ENCODE peak calls at places on chromosome 3, in four cellular contexts. H is aorta; A is CD8-positive, alpha-beta memory T cell; S is endothelial cell of umbilical vein. W is an unnamed sample.
A peak's percentile ranks its signal among the peaks of the same experiment; 100 is the strongest.

GRCh38 chr3:49602877-49603411 is 48.7 kb downstream of the BSN start:
- DNase-seq in S (no peak), A (peak; percentile 24), H (no peak), W (no peak)

GRCh38 chr3:72010044-72010443 is 225.1 kb upstream of the PROK2 start:
- DNase-seq in H (no peak), S (no peak), A (no peak), W (no peak)

GRCh38 chr3:111072016-111072891 is 638 bp downstream of the NECTIN3 start:
- DNase-seq in S (peak; percentile 37), H (peak; percentile 56), A (no peak), W (peak; percentile 48)

GRCh38 chr3:97530689-97531088 is 233.9 kb upstream of the ARL6 start:
- DNase-seq in A (no peak), S (no peak), H (no peak), W (no peak)

GRCh38 chr3:170056710-170057454 is 19.1 kb downstream of the GPR160 start:
- DNase-seq in A (no peak), H (no peak), S (no peak), W (no peak)

GRCh38 chr3:191686626-191687025 is 225.7 kb downstream of the PYDC2 start:
- DNase-seq in A (no peak), S (no peak), H (no peak), W (no peak)

GRCh38 chr3:38542401-38543298 is 46.5 kb downstream of the EXOG start:
- DNase-seq in A (no peak), S (no peak), H (no peak), W (no peak)

GRCh38 chr3:125589743-125590142 is 5.6 kb downstream of the OSBPL11 start:
- DNase-seq in H (no peak), S (no peak), A (no peak), W (no peak)

GRCh38 chr3:48338635-48339034 is 5.2 kb upstream of the SPINK8 start:
- DNase-seq in S (no peak), A (no peak), H (no peak), W (no peak)

GRCh38 chr3:160226026-160226739 is 961 bp downstream of the C3orf80 start:
- DNase-seq in S (no peak), A (no peak), H (peak; percentile 50), W (no peak)

GRCh38 chr3:171615742-171616141 is 155.5 kb upstream of the TNIK start:
- DNase-seq in A (no peak), S (no peak), H (no peak), W (no peak)

GRCh38 chr3:172853911-172854648 is 103.6 kb downstream of the ECT2 start:
- DNase-seq in S (no peak), A (no peak), H (no peak), W (no peak)
- H3K27ac ChIP-seq in S (no peak overlapping the region), A (no peak overlapping the region), H (no peak overlapping the region), W (no peak overlapping the region)

GRCh38 chr3:108125151-108125540 is 34.3 kb upstream of the CD47 start:
- DNase-seq in A (no peak), H (no peak), S (no peak), W (no peak)

GRCh38 chr3:108126348-108126747 is 35.5 kb upstream of the CD47 start:
- DNase-seq in H (no peak), A (no peak), S (no peak), W (no peak)

GRCh38 chr3:108123326-108123725 is 32.5 kb upstream of the CD47 start:
- DNase-seq in H (no peak), A (no peak), S (peak; percentile 29), W (no peak)

GRCh38 chr3:108125550-108126071 is 34.8 kb upstream of the CD47 start:
- DNase-seq in A (peak; percentile 35), H (no peak), S (peak; percentile 97), W (no peak)

GRCh38 chr3:108124337-108125150 is 33.7 kb upstream of the CD47 start:
- DNase-seq in A (peak; percentile 24), S (peak; percentile 30), H (no peak), W (no peak)
- H3K27ac ChIP-seq in A (peak overlapping the region; percentile 75), S (no peak overlapping the region), H (no peak overlapping the region), W (peak overlapping the region; percentile 24)

GRCh38 chr3:131401978-131402377 is 20.4 kb downstream of the NUDT16 start:
- DNase-seq in S (no peak), A (no peak), H (no peak), W (no peak)
- H3K27ac ChIP-seq in S (peak overlapping the region; percentile 87), A (no peak overlapping the region), H (no peak overlapping the region), W (no peak overlapping the region)

GRCh38 chr3:112093180-112093522 is 7.0 kb downstream of the C3orf52 start:
- DNase-seq in A (no peak), S (no peak), H (no peak), W (no peak)

GRCh38 chr3:112090899-112091586 is 4.9 kb downstream of the C3orf52 start:
- DNase-seq in S (no peak), H (no peak), A (no peak), W (peak; percentile 55)

GRCh38 chr3:112089956-112090898 is 4.0 kb downstream of the C3orf52 start:
- DNase-seq in A (no peak), H (no peak), S (peak; percentile 32), W (peak; percentile 35)

GRCh38 chr3:112096176-112096575 is 10.0 kb downstream of the C3orf52 start:
- DNase-seq in S (no peak), H (no peak), A (no peak), W (no peak)

GRCh38 chr3:112092439-112093179 is 6.4 kb downstream of the C3orf52 start:
- DNase-seq in S (no peak), A (no peak), H (no peak), W (peak; percentile 29)
- H3K27ac ChIP-seq in S (no peak overlapping the region), A (no peak overlapping the region), H (no peak overlapping the region), W (peak overlapping the region; percentile 45)

GRCh38 chr3:137249311-137249940 is 291.6 kb downstream of the IL20RB start:
- DNase-seq in A (no peak), S (no peak), H (no peak), W (no peak)
- H3K27ac ChIP-seq in A (no peak overlapping the region), S (no peak overlapping the region), H (no peak overlapping the region), W (no peak overlapping the region)

DNA sequence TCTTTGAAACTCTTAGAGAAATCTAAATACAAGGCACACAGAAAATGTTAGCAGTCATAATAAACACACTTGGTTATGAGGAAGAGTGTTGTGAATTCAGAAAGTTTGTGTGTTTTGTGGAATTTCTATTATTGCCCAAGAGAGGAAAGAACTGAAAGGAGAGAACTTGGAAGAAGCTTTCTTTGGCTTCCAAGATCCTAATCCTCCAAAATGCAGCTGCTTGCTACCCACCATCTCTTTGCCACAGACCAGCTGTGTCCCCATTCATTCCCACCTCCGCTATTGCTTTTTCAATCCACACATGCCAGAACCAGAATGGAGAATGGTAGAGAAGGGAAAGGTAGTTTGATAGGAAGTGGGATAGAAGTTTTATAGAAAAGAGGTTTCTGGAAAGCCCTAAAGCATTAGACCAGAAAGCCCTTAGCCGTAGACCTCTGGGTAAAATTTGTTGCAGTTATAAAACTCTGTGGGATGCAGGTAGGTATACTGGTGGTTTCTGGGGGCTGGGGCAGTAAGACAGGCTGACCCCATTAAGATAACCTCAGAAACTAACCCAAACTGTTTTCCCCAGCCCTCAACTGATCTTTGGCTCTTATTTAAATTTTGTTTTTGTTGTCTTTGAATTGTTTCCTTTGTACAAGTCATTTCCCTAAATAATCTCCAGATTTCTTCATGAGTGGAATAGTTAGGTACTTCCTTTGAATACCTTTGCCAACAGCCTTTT is 108.5 kb downstream of the FILIP1L start:
- DNase-seq in H (no peak), S (no peak), A (no peak), W (no peak)
- H3K27ac ChIP-seq in H (peak overlapping the region; percentile 63), S (no peak overlapping the region), A (no peak overlapping the region), W (no peak overlapping the region)

GRCh38 chr3:98964784-98965183 is 63.3 kb upstream of the DCBLD2 start:
- DNase-seq in H (no peak), A (no peak), S (no peak), W (no peak)

GRCh38 chr3:98961161-98962155 is 60.0 kb upstream of the DCBLD2 start:
- DNase-seq in H (no peak), S (peak; percentile 32), A (no peak), W (no peak)

GRCh38 chr3:98966434-98966833 is 64.9 kb upstream of the DCBLD2 start:
- DNase-seq in H (no peak), A (no peak), S (peak; percentile 26), W (no peak)

GRCh38 chr3:98962951-98963350 is 61.5 kb upstream of the DCBLD2 start:
- DNase-seq in S (no peak), H (no peak), A (no peak), W (no peak)

GRCh38 chr3:98962189-98962930 is 60.9 kb upstream of the DCBLD2 start:
- DNase-seq in A (no peak), H (no peak), S (peak; percentile 57), W (no peak)
- H3K27ac ChIP-seq in A (no peak overlapping the region), H (no peak overlapping the region), S (peak overlapping the region; percentile 63), W (no peak overlapping the region)

GRCh38 chr3:185824467-185825378 is at the start of gene IGF2BP2:
- DNase-seq in A (no peak), H (peak; percentile 68), S (peak; percentile 84), W (peak; percentile 85)
- H3K27ac ChIP-seq in A (peak within 1 kb of the TSS; percentile 59), H (no peak within 1 kb of the TSS), S (peak within 1 kb of the TSS; percentile 84), W (peak within 1 kb of the TSS; percentile 89)

DNA sequence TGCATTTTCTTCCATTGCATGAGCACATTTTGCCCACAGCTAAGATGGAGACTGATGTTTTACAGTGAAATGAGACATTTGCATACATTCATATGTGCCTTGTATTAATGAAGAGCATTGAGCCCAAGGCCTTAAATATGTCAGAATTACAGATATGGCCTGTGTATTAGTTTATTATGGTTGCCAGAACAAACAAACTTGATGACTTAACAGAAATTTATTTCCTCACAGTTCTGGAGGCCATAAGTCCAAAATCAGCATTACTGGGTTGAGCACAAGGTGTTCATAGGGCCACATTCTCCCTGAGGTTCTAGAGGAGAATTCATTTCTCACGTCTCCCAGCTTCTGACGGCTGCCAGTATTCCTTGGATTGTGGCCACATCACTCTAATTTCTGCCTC is 302.6 kb upstream of the TGFBR2 start:
- DNase-seq in S (no peak), H (no peak), A (no peak), W (no peak)
- H3K27ac ChIP-seq in S (no peak overlapping the region), H (no peak overlapping the region), A (no peak overlapping the region), W (no peak overlapping the region)

GRCh38 chr3:66378256-66378655 is 122.6 kb downstream of the LRIG1 start:
- DNase-seq in S (peak; percentile 49), H (no peak), A (peak; percentile 32), W (no peak)
- H3K27ac ChIP-seq in S (no peak overlapping the region), H (no peak overlapping the region), A (no peak overlapping the region), W (no peak overlapping the region)

W was measured in colonic mucosa.